ENCODE peak calls at places on chromosomes 16 and 17, in eight cellular contexts. U, R, N, X, M, J, W and Z are unnamed samples.
A peak's percentile ranks its signal among the peaks of the same experiment; 100 is the strongest.

GRCh38 chr16:69711115-69711740 is 15.1 kb downstream of the NQO1 start:
- DNase-seq in U (no peak), R (peak; percentile 56), N (peak; percentile 85), X (peak; percentile 72), M (no peak), J (no peak), W (peak; percentile 81), Z (no peak)

GRCh38 chr17:42832213-42832933 is 824 bp upstream of the PSME3 start:
- DNase-seq in U (no peak), R (no peak), N (no peak), X (no peak), M (no peak), J (no peak), W (no peak), Z (no peak)

GRCh38 chr16:12796498-12796897 is 7.2 kb downstream of the CPPED1 start:
- DNase-seq in U (no peak), R (no peak), N (no peak), X (no peak), M (no peak), J (no peak), W (peak; percentile 16), Z (no peak)

GRCh38 chr16:70529051-70529777 is 5.6 kb downstream of the SF3B3 start:
- DNase-seq in U (no peak), R (no peak), N (no peak), X (peak; percentile 15), M (peak; percentile 37), J (no peak), W (peak; percentile 79), Z (no peak)

GRCh38 chr16:27431773-27432599 is 30.0 kb downstream of the IL21R start:
- DNase-seq in U (no peak), R (no peak), N (peak; percentile 21), X (no peak), M (peak; percentile 44), J (no peak), W (peak; percentile 45), Z (peak; percentile 75)

GRCh38 chr17:31462261-31462660 is 70.8 kb downstream of the RAB11FIP4 start:
- DNase-seq in U (no peak), R (no peak), N (no peak), X (no peak), M (no peak), J (no peak), W (peak; percentile 12), Z (no peak)

GRCh38 chr17:45098081-45098868 is 34.0 kb downstream of the PLCD3 start:
- DNase-seq in U (no peak), R (no peak), N (no peak), X (no peak), M (no peak), J (no peak), W (no peak), Z (no peak)

GRCh38 chr17:75138519-75138918 is 7.0 kb upstream of the NT5C start:
- DNase-seq in U (no peak), R (no peak), N (no peak), X (no peak), M (no peak), J (no peak), W (peak; percentile 37), Z (no peak)

GRCh38 chr16:85250609-85251223 is 138.4 kb upstream of the CIBAR2 start:
- DNase-seq in U (no peak), R (no peak), N (no peak), X (no peak), M (no peak), J (no peak), W (no peak), Z (no peak)

GRCh38 chr17:67518881-67519280 is 141.8 kb downstream of the PITPNC1 start:
- DNase-seq in U (no peak), R (no peak), N (no peak), X (no peak), M (no peak), J (no peak), W (no peak), Z (no peak)

GRCh38 chr17:40878044-40878443 is 7.0 kb downstream of the KRT20 start:
- DNase-seq in U (no peak), R (no peak), N (no peak), X (no peak), M (no peak), J (no peak), W (no peak), Z (no peak)

GRCh38 chr16:12229759-12230594 is 253.4 kb downstream of the SNX29 start:
- DNase-seq in U (no peak), R (peak; percentile 21), N (no peak), X (no peak), M (no peak), J (no peak), W (peak; percentile 71), Z (no peak)

GRCh38 chr17:29084476-29085148 is 41.7 kb downstream of the PIPOX start:
- DNase-seq in U (no peak), R (peak; percentile 7), N (peak; percentile 40), X (no peak), M (no peak), J (peak; percentile 31), W (peak; percentile 55), Z (no peak)

GRCh38 chr16:82229800-82230619 is 60.0 kb upstream of the MPHOSPH6 start:
- DNase-seq in U (peak; percentile 73), R (peak; percentile 56), N (peak; percentile 84), X (peak; percentile 70), M (peak; percentile 52), J (peak; percentile 76), W (peak; percentile 70), Z (no peak)

DNA sequence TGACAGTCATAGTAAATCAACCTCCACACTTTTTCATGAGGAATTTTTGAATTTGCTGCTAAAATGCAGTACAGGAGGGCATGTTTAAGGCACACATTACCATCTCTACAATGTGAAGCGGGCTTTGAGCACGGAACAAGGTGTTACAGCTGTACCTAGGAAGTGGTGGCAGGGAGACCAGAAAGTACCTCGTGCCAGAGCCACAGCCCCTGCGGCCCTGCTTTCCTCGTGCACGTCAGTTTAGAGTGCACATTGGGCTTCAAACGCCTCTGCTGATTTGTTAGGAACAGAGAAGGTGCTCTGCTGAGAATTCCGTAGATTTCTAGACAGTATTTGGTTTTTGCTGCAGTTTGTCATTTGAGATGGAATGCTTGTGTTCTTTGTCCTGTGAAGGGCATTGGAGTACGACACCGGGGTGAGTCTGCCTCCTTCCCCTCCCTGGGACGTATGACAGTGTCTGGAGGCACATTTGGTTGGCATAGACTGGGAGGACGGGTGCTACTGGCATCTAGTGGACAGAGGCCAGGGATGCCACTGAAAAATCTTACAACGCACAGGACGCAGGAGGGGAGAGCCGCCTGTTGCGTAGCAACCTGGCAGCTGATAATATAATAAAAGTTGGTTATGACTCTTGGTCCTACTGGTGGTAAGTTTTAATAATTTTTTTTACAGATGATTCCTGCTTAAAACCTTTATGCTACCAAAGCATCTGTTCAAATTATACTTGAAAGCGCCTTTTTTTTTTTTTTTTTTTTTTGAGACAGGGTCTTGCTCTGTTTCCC is 9.1 kb downstream of the FOXK2 start:
- DNase-seq in U (no peak), R (no peak), N (peak; percentile 33), X (peak; percentile 31), M (no peak), J (peak; percentile 76), W (peak; percentile 24), Z (no peak)
- TF ChIP-seq CTCF in U (no peak), R (peak; percentile 27), N (no peak), X (peak; percentile 70), M (peak; percentile 11), J (peak; percentile 83), W (peak; percentile 28), Z (peak; percentile 78)

DNA sequence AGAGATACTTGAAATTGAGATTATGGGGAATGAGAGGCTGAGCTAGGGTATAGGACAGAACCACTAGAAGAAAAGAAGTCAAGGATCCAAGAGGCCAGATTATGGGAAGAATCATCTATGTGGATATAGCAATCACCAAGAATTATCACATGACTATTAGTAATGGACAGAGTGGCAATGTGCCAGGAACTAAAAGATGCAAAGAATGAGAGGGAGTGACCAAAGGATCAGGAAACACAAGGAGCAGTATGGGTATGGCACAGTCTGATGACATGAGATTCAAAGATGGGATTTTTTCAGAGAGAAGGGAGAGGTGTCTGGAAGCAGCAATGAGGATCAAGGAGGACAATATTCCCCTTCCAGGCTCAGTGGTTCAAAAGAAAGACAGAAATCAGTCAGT is 212.2 kb downstream of the AATF start:
- DNase-seq in U (no peak), R (no peak), N (no peak), X (no peak), M (no peak), J (no peak), W (peak; percentile 57), Z (no peak)
- TF ChIP-seq CTCF in U (no peak), R (no peak), N (no peak), X (no peak), M (no peak), J (no peak), W (no peak), Z (no peak)

GRCh38 chr17:5539286-5539685 is 45.0 kb downstream of the NLRP1 start:
- DNase-seq in U (no peak), R (no peak), N (no peak), X (no peak), M (no peak), J (no peak), W (no peak), Z (peak; percentile 78)

GRCh38 chr17:5540321-5540720 is 44.0 kb downstream of the NLRP1 start:
- DNase-seq in U (no peak), R (no peak), N (no peak), X (no peak), M (no peak), J (no peak), W (no peak), Z (no peak)

GRCh38 chr17:5536831-5537230 is 47.5 kb downstream of the NLRP1 start:
- DNase-seq in U (no peak), R (no peak), N (no peak), X (no peak), M (no peak), J (no peak), W (no peak), Z (no peak)

GRCh38 chr17:5535436-5535835 is 48.9 kb downstream of the NLRP1 start:
- DNase-seq in U (no peak), R (no peak), N (no peak), X (no peak), M (no peak), J (no peak), W (no peak), Z (no peak)

DNA sequence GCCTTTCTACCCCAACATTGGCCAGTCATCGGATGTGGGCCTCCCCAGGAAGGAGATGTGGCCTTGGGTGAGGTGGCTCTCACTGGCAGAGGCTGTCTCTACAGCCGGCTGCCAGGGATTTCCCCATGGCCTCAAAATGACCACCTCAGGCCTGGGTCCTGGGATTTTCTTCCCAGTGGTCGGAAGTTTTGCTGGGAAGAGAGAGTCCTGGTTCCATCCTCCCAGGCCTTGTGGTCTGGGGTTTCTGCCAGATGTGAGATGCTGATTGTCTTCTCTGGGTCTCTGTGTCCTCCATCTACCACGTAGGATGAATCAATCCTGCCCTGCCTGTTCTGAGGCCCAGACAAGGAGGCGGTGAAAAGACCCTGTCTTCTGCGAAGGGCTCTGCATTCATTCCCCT is 47.1 kb downstream of the NLRP1 start:
- DNase-seq in U (no peak), R (no peak), N (no peak), X (no peak), M (no peak), J (no peak), W (peak; percentile 36), Z (no peak)
- TF ChIP-seq CTCF in U (no peak), R (no peak), N (no peak), X (no peak), M (no peak), J (no peak), W (no peak), Z (no peak)

DNA sequence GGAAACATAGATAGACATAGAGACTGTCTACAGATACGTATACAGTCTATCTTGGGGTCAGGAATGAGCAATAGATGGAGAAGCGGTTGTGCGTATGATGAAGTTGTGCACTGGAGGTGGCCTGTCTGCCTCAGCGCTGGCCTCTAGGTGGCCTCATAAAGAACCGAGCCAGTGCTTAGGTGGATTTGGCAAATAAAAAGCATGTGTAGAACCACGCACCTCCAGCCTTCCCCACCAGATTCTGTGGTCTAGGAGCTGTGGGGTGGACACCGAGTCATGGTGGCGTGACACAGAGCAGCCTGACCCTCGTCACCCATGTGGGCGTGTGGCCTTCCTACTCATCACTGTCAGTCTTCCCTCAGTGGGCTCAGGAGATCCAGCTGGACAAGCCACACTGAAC is 34.0 kb downstream of the PGS1 start:
- DNase-seq in U (no peak), R (no peak), N (no peak), X (no peak), M (peak; percentile 56), J (no peak), W (peak; percentile 36), Z (no peak)
- TF ChIP-seq CTCF in U (peak; percentile 42), R (peak; percentile 45), N (no peak), X (peak; percentile 69), M (peak; percentile 12), J (peak; percentile 58), W (peak; percentile 37), Z (peak; percentile 66)